ENCODE peak calls at places on chromosomes 16 and 17, in seven cellular contexts. R is lower lobe of right lung, K is mammary epithelial cell, S is body of pancreas, Z is right atrium auricular region, D is DND-41, I is neuronal stem cell. A is an unnamed sample. For H3K27me3, the result is how much of the 10 kb centered on the place peaks cover.

GRCh38 chr16:30458561-30459394 is 13.1 kb upstream of the SEPHS2 start:
- DNase-seq in R (peak), K (no peak), S (no peak), Z (no peak), D (peak), I (no peak), A (no peak)

GRCh38 chr17:18187816-18188761 is 4.5 kb downstream of the ALKBH5 start:
- DNase-seq in R (no peak), K (peak), S (no peak), Z (no peak), D (no peak), I (no peak), A (no peak)

GRCh38 chr17:19533718-19534561 is at the start of gene SLC47A1:
- DNase-seq in R (peak), K (peak), S (peak), Z (no peak), D (no peak), I (peak), A (peak)

GRCh38 chr17:76382305-76382802 is 2.1 kb upstream of the SPHK1 start:
- DNase-seq in R (no peak), K (peak), S (peak), Z (no peak), D (no peak), I (peak), A (peak)

GRCh38 chr16:19809121-19809635 is 75.5 kb downstream of the GPRC5B start:
- DNase-seq in R (no peak), K (peak), S (peak), Z (no peak), D (peak), I (no peak), A (no peak)

GRCh38 chr17:72118588-72119279 is 2.1 kb upstream of the SOX9 start:
- DNase-seq in R (no peak), K (peak), S (peak), Z (peak), D (peak), I (peak), A (peak)

GRCh38 chr17:35171834-35172233 is 22.4 kb downstream of the SLC35G3 start:
- DNase-seq in R (no peak), K (peak), S (no peak), Z (no peak), D (no peak), I (no peak), A (no peak)

GRCh38 chr17:82244413-82245140 is 15.7 kb downstream of the SLC16A3 start:
- DNase-seq in R (peak), K (no peak), S (no peak), Z (no peak), D (peak), I (no peak), A (no peak)

GRCh38 chr17:13750783-13751484 is 149.2 kb upstream of the HS3ST3A1 start:
- DNase-seq in R (no peak), K (no peak), S (no peak), Z (no peak), D (no peak), I (no peak), A (no peak)

GRCh38 chr16:89360760-89361435 is 129.5 kb downstream of the ANKRD11 start:
- DNase-seq in R (no peak), K (no peak), S (peak), Z (no peak), D (peak), I (no peak), A (no peak)

GRCh38 chr16:89018605-89019158 is 41.7 kb upstream of the CBFA2T3 start:
- DNase-seq in R (no peak), K (no peak), S (no peak), Z (no peak), D (no peak), I (no peak), A (no peak)

GRCh38 chr16:19185510-19185851 is 17.4 kb downstream of the SYT17 start:
- DNase-seq in R (no peak), K (no peak), S (no peak), Z (no peak), D (no peak), I (no peak), A (no peak)

GRCh38 chr17:48413613-48414405 is 16.2 kb downstream of the SKAP1 start:
- DNase-seq in R (no peak), K (no peak), S (no peak), Z (no peak), D (no peak), I (no peak), A (no peak)

GRCh38 chr17:48613862-48614694 is 1.0 kb downstream of the HOXB8 start:
- DNase-seq in R (no peak), K (no peak), S (no peak), Z (no peak), D (no peak), I (no peak), A (peak)

GRCh38 chr16:10383626-10384025 is 2.2 kb upstream of the ATF7IP2 start:
- DNase-seq in R (no peak), K (no peak), S (no peak), Z (no peak), D (no peak), I (no peak), A (no peak)

GRCh38 chr17:56978441-56979090 is 635 bp downstream of the SCPEP1 start:
- DNase-seq in R (no peak), K (peak), S (no peak), Z (peak), D (no peak), I (no peak), A (no peak)

GRCh38 chr17:17151055-17151454 is 55.1 kb downstream of the PLD6 start:
- DNase-seq in R (no peak), K (peak), S (no peak), Z (no peak), D (no peak), I (no peak), A (no peak)

GRCh38 chr16:83470406-83470805 is 337.4 kb upstream of the HSBP1 start:
- DNase-seq in R (no peak), K (no peak), S (no peak), Z (no peak), D (no peak), I (no peak), A (no peak)

GRCh38 chr16:22694887-22695382 is 119.0 kb upstream of the HS3ST2 start:
- DNase-seq in R (no peak), K (peak), S (no peak), Z (no peak), D (no peak), I (no peak), A (no peak)

GRCh38 chr17:32266389-32267269 is 997 bp downstream of the RHBDL3 start:
- DNase-seq in R (peak), K (no peak), S (peak), Z (no peak), D (no peak), I (peak), A (peak)

GRCh38 chr16:77899416-77899815 is 111.1 kb downstream of the VAT1L start:
- DNase-seq in R (no peak), K (no peak), S (no peak), Z (no peak), D (no peak), I (no peak), A (no peak)

GRCh38 chr17:47692895-47693666 is 880 bp upstream of the TBKBP1 start:
- DNase-seq in R (no peak), K (no peak), S (peak), Z (no peak), D (no peak), I (no peak), A (peak)

DNA sequence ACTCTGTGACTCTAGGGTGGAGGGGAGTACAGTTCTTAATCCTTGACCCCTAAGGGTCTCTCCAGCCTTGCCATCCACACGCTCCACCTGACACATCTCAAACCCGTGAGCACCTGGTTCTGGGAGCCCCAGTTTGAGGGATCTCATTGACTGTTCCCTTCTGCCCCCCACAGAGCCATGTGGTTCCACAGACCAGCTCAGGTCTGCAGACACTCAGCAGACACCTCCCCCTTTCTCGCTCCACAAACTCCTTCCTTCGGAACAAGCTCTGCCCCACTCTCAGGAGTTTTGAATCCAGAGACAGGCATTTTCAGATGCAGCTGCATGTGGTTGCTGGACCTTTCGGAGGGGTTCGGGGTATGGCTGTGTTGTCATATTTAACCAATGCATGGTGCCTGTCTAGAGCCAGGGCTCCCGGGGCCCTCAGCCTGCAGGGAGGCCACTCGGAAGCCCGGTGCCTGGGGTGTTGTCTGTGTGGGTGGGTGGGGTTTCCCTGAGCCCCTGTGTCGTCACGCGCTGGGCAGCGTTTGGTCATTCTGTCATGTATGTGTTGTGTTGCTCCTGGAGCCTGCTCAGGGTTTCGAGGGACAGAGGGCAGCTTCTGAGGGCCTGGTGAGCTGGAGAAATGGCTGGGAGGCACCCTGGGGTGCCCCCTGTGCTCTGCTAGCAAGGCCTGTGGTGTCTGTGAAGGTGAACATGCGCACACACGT is 99.2 kb upstream of the PLCG2 start:
- DNase-seq in R (no peak), K (no peak), S (no peak), Z (no peak), D (no peak), I (no peak), A (no peak)
- H3K27ac ChIP-seq in R (no peak), K (no peak), S (no peak), Z (no peak), D (no peak), I (no peak), A (no peak)

DNA sequence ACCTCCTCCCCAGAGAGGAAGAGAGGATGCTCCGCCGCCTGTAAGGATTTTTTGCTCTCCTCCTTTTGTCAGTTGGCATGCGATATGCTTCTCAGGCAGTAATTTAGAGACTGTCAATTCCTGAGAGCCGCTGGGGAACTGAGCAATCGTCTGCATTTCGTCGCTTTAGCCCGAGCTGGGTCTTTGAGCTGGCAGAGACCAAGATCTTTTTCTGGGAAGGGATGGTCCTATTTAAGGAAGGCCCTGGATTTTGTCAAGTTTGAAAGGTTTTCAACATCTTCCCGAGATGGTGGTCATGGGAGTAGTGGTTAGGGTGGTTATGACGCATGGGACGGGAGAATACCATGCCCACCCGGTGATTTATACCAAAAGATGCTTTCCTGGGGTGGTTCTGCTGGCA is 586.6 kb downstream of the MAF start:
- DNase-seq in R (no peak), K (no peak), S (peak), Z (no peak), D (no peak), I (no peak), A (no peak)
- H3K27me3 ChIP-seq in R (under half), K (under half), S (under half), Z (under half), D (under half), I (under half), A (under half)

GRCh38 chr17:2724783-2725164 is 13.2 kb upstream of the CLUH start:
- DNase-seq in R (no peak), K (peak), S (no peak), Z (no peak), D (no peak), I (peak), A (no peak)
- H3K27ac ChIP-seq in R (no peak), K (no peak), S (no peak), Z (no peak), D (no peak), I (no peak), A (no peak)

DNA sequence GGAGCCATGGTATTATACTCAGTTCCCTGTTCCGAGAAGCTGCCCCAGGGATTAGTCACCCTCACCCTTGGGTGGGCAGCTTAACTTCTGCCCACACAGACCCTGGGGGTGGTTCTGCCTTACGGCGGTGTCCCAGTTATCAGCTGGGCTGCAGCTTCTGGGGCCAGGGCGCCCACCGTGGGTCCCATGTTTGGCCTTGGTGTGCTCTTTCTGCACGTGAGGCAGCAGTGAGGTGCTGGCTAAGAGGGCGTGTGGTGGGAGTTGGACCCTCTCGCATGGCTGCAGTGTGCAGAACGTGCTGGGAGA is 46.7 kb downstream of the RAB11FIP3 start:
- DNase-seq in R (no peak), K (no peak), S (no peak), Z (no peak), D (no peak), I (no peak), A (no peak)
- H3K27me3 ChIP-seq in R (under half), K (under half), S (under half), Z (under half), D (under half), I (under half), A (under half)

A was measured in WERI-Rb-1.